ENCODE peak calls at places on chromosomes 12 and 14, in five cellular contexts. T is stromal cell of bone marrow, U is C1 segment of cervical spinal cord, C is fibroblast of the aortic adventitia, J is cerebellar cortex. E is an unnamed sample.

GRCh38 chr12:3802721-3803120 is 49.8 kb upstream of the CRACR2A start:
- DNase-seq in T (no peak), U (no peak), C (no peak), J (no peak), E (no peak)

GRCh38 chr14:66979083-66979974 is 209.9 kb upstream of the GARIN2 start:
- DNase-seq in T (no peak), U (no peak), C (peak), J (no peak), E (no peak)

GRCh38 chr14:60630129-60630528 is 19.1 kb downstream of the SIX1 start:
- DNase-seq in T (no peak), U (no peak), C (no peak), J (no peak), E (no peak)

GRCh38 chr12:58489394-58489793 is 430.9 kb downstream of the LRIG3 start:
- DNase-seq in T (no peak), U (no peak), C (no peak), J (no peak), E (no peak)

GRCh38 chr12:52838871-52839446 is 4.8 kb upstream of the KRT79 start:
- DNase-seq in T (no peak), U (no peak), C (no peak), J (no peak), E (no peak)

GRCh38 chr12:65941388-65941787 is 117.1 kb downstream of the HMGA2 start:
- DNase-seq in T (peak), U (no peak), C (peak), J (no peak), E (no peak)

GRCh38 chr12:100243137-100243536 is 23.7 kb downstream of the DEPDC4 start:
- DNase-seq in T (no peak), U (no peak), C (no peak), J (no peak), E (no peak)

GRCh38 chr14:39310071-39310470 is 76.4 kb downstream of the MIA2 start:
- DNase-seq in T (no peak), U (no peak), C (no peak), J (no peak), E (no peak)

GRCh38 chr12:24562761-24563392 is 386.0 kb downstream of the BCAT1 start:
- DNase-seq in T (no peak), U (peak), C (peak), J (no peak), E (no peak)

E was measured in SIG-M5.